ENCODE peak calls at places on chromosomes 5 and 9, in eight cellular contexts. Z is lower lobe of right lung, J is kidney, K is tibial artery, N is fibroblast of lung, U is tibial nerve, S is upper lobe of right lung, F is transverse colon. Y is an unnamed sample.
A peak's percentile ranks its signal among the peaks of the same experiment; 100 is the strongest.

GRCh38 chr5:175548899-175549311 is 70.5 kb downstream of the SFXN1 start:
- DNase-seq in Z (no peak), J (no peak), K (no peak), N (no peak), U (no peak), S (no peak), F (no peak), Y (no peak)

GRCh38 chr5:16050414-16050813 is 129.2 kb downstream of the MARCHF11 start:
- DNase-seq in Z (no peak), J (no peak), K (no peak), N (no peak), U (no peak), S (no peak), F (no peak), Y (no peak)

GRCh38 chr9:125190371-125190801 is 783 bp upstream of the PPP6C start:
- DNase-seq in Z (no peak), J (no peak), K (no peak), N (peak; percentile 21), U (no peak), S (no peak), F (no peak), Y (no peak)

GRCh38 chr5:76851713-76852369 is 2.0 kb downstream of the S100Z start:
- DNase-seq in Z (no peak), J (no peak), K (no peak), N (no peak), U (no peak), S (no peak), F (no peak), Y (no peak)

GRCh38 chr9:72119853-72120252 is 29.4 kb upstream of the GDA start:
- DNase-seq in Z (no peak), J (no peak), K (no peak), N (no peak), U (no peak), S (no peak), F (no peak), Y (no peak)

GRCh38 chr5:169893010-169893409 is 87.3 kb downstream of the INSYN2B start:
- DNase-seq in Z (no peak), J (no peak), K (no peak), N (no peak), U (no peak), S (no peak), F (no peak), Y (no peak)

GRCh38 chr5:180084638-180085561 is 13.3 kb upstream of the RNF130 start:
- DNase-seq in Z (peak; percentile 64), J (no peak), K (no peak), N (no peak), U (no peak), S (no peak), F (peak; percentile 80), Y (no peak)

GRCh38 chr9:92671323-92671722 is 1.4 kb upstream of the IPPK start:
- DNase-seq in Z (no peak), J (peak; percentile 45), K (peak; percentile 65), N (peak; percentile 68), U (peak; percentile 32), S (peak; percentile 43), F (no peak), Y (peak; percentile 85)

GRCh38 chr9:22147818-22148573 is 138.9 kb upstream of the CDKN2B start:
- DNase-seq in Z (no peak), J (no peak), K (no peak), N (peak; percentile 94), U (no peak), S (no peak), F (no peak), Y (peak; percentile 74)

GRCh38 chr5:10607666-10608442 is 44.0 kb downstream of the ANKRD33B start:
- DNase-seq in Z (peak; percentile 53), J (no peak), K (peak; percentile 79), N (peak; percentile 90), U (peak; percentile 78), S (no peak), F (peak; percentile 45), Y (no peak)

GRCh38 chr5:10611290-10611689 is 47.4 kb downstream of the ANKRD33B start:
- DNase-seq in Z (no peak), J (no peak), K (peak; percentile 20), N (peak; percentile 39), U (no peak), S (no peak), F (no peak), Y (no peak)

GRCh38 chr5:10610058-10610457 is 46.2 kb downstream of the ANKRD33B start:
- DNase-seq in Z (no peak), J (no peak), K (peak; percentile 23), N (no peak), U (no peak), S (no peak), F (no peak), Y (no peak)

GRCh38 chr5:10615693-10616092 is 51.8 kb downstream of the ANKRD33B start:
- DNase-seq in Z (no peak), J (no peak), K (no peak), N (no peak), U (no peak), S (no peak), F (no peak), Y (no peak)

GRCh38 chr5:10612251-10612650 is 48.4 kb downstream of the ANKRD33B start:
- DNase-seq in Z (no peak), J (no peak), K (no peak), N (no peak), U (no peak), S (no peak), F (no peak), Y (no peak)
- H3K4me1 ChIP-seq in Z (peaks cover 16% of the 10 kb centered on the region), J (peaks cover 8% of the 10 kb centered on the region), K (peaks cover 10% of the 10 kb centered on the region), N (peaks cover 4% of the 10 kb centered on the region), U (peaks cover 17% of the 10 kb centered on the region), S (peaks cover 5% of the 10 kb centered on the region), F (peaks cover 11% of the 10 kb centered on the region), Y (no peaks in the 10 kb centered on the region)

DNA sequence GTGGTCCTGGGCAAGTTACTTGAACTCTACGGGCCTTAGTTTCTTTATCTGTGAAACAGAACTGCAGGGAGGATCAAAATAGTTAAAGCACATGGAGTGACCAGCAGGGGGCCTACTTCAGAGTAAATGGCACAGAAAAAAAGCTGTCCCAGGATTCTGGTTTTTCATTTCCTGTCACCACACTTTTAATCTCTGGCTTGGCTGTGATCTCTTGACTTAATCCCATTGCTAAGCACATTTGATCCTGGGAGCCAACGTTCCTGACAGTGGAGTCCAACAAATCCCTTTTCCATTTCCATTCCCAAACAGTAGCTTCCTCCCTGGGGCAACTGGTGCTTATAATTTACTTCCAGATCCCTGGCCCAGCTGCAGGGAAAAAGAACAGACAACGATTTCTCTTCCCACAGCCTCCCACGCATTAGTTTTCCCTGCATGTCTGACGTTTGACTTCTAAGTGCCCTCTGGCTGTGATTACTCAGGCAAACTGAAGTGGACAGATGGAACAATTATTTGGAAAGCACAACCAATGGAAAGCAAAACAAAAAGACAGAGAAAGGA is 136.5 kb upstream of the STK32A start:
- DNase-seq in Z (no peak), J (no peak), K (no peak), N (peak; percentile 44), U (peak; percentile 31), S (no peak), F (peak; percentile 22), Y (no peak)
- TF ChIP-seq CTCF in Z (peak; percentile 44), J (peak; percentile 31), K (no peak), N (peak; percentile 50), U (peak; percentile 18), S (peak; percentile 46), F (peak; percentile 46), Y (peak; percentile 25)

GRCh38 chr9:97992219-97992618 is 9.1 kb downstream of the ANP32B start:
- DNase-seq in Z (no peak), J (no peak), K (no peak), N (no peak), U (no peak), S (no peak), F (no peak), Y (no peak)

GRCh38 chr9:98002808-98003207 is 19.7 kb downstream of the ANP32B start:
- DNase-seq in Z (no peak), J (no peak), K (no peak), N (no peak), U (no peak), S (no peak), F (no peak), Y (no peak)

GRCh38 chr9:97993000-97993399 is 9.9 kb downstream of the ANP32B start:
- DNase-seq in Z (no peak), J (no peak), K (no peak), N (no peak), U (no peak), S (no peak), F (no peak), Y (no peak)

GRCh38 chr9:97994695-97995094 is 11.6 kb downstream of the ANP32B start:
- DNase-seq in Z (no peak), J (no peak), K (no peak), N (no peak), U (no peak), S (no peak), F (no peak), Y (no peak)

DNA sequence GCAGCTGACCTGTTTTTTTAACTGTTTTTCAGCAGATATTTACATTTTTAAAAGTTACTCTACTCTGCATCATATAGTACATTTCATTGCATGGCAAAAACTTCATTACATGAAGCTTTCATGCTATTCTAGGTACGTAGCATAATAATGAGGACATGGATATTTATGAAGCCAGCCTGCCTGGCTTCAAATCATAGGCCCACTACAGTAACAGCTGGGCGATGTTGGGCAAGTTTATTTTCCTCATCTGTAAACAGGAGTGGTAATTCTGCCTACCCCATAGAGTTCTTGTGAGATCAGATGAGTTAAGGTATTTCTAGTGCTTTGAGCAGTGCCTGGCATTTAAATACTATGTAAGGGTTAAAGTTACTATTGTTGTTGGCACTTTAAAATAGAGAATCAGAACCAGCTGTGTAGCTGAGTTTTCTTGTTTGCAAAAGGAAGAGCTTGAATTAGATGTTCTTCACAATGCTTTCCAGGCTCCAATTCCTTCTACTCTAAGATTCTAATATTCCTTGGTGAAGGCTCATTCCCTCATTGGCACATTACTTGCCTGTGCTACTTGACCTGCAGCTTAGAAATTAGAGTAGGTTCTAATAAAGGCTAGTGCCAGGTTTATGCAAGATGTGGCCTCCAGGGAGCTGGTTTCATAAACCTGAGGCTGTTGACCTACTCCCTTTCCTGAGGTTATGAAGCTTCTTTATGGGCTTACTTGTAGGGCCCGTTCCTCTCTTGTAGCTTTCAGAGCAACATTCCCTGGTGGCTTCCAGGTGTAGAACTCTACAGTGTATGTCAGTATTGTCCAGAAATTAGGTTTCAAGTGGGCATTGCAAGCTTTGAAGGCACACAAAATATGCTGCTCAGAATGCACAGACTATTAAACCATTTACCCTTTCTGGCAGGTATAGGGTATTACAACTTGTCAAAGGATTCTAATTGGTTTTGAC is 14.5 kb downstream of the ANP32B start:
- DNase-seq in Z (no peak), J (no peak), K (no peak), N (no peak), U (no peak), S (no peak), F (no peak), Y (no peak)
- H3K4me1 ChIP-seq in Z (peaks cover 19% of the 10 kb centered on the region), J (no peaks in the 10 kb centered on the region), K (peaks cover 34% of the 10 kb centered on the region), N (no peaks in the 10 kb centered on the region), U (peaks cover 16% of the 10 kb centered on the region), S (peaks cover 16% of the 10 kb centered on the region), F (peaks cover 6% of the 10 kb centered on the region), Y (no peaks in the 10 kb centered on the region)

DNA sequence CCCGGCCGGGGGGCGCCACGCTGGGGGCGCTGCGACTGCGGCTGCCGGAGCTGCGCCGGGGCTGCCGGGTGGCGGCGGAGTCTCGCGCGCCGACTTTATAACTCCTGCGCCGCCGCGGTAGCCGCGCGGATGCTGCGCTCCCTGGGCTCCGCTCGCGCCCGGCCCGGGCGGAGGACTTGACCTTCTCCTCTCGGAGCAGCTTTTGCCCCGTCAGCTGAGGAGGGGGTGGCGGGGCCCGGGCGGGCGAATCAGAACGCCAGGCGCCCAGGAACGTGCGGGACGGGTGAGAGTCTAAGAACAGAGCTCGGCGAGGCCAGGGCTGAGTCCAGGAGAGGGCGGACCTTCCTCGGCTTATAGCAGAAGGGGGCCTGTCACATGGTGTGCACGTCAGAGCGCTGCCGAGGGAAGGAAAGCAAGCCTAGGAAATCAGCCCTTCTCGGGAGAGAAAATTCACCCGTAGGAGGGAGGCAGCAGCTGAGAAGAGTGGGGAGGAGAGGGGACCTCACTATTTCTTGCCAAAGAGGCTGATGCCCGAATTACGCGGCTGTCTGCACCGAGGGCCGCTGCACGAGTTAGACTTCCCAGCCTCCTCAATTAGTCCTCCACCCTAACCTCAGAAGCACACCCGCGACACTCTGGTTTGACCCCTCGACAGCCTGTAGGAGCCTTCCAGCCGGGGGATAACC is at the start of gene FOXD1:
- DNase-seq in Z (peak; percentile 53), J (peak; percentile 96), K (peak; percentile 90), N (peak; percentile 96), U (peak; percentile 93), S (peak; percentile 69), F (peak; percentile 58), Y (peak; percentile 52)
- TF ChIP-seq CTCF in Z (no peak), J (no peak), K (no peak), N (no peak), U (no peak), S (no peak), F (no peak), Y (peak; percentile 27)

Y was measured in keratinocyte.